ENCODE peak calls at places on chromosome 20, in ten cellular contexts. F is body of pancreas, D is cardiac fibroblast, Z is GM23338, E is WTC11, S is fibroblast of villous mesenchyme, N is GM10248, C is fibroblast of lung, Q is DND-41, W is HL-60. U is an unnamed sample.

GRCh38 chr20:64149809-64150560 is 14.3 kb upstream of the MYT1 start:
- DNase-seq in F (no peak), D (no peak), Z (no peak), E (peak), S (no peak), N (no peak), C (no peak), Q (no peak), W (no peak), U (no peak)

GRCh38 chr20:23658989-23659609 is 21.3 kb upstream of the CST3 start:
- DNase-seq in F (no peak), D (no peak), Z (no peak), E (no peak), S (no peak), N (no peak), C (no peak), Q (no peak), W (no peak), U (no peak)

GRCh38 chr20:17871181-17871580 is 97.4 kb downstream of the SNX5 start:
- DNase-seq in F (no peak), D (peak), Z (peak), E (no peak), S (peak), N (no peak), C (no peak), Q (no peak), W (no peak), U (no peak)

GRCh38 chr20:42857446-42857845 is 332.3 kb downstream of the PTPRT start:
- DNase-seq in F (no peak), D (no peak), Z (no peak), E (no peak), S (no peak), N (no peak), C (no peak), Q (no peak), W (no peak), U (no peak)

GRCh38 chr20:43379239-43379917 is 78.3 kb upstream of the SRSF6 start:
- DNase-seq in F (no peak), D (peak), Z (no peak), E (no peak), S (peak), N (no peak), C (peak), Q (no peak), W (no peak), U (peak)

GRCh38 chr20:367486-367887 is 13.1 kb upstream of the TRIB3 start:
- DNase-seq in F (no peak), D (no peak), Z (no peak), E (no peak), S (no peak), N (no peak), C (no peak), Q (no peak), W (no peak), U (no peak)

GRCh38 chr20:33163856-33164762 is 3.9 kb upstream of the BPIFA2 start:
- DNase-seq in F (no peak), D (no peak), Z (no peak), E (no peak), S (no peak), N (no peak), C (no peak), Q (no peak), W (no peak), U (no peak)

GRCh38 chr20:37562695-37563480 is 35.2 kb upstream of the BLCAP start:
- DNase-seq in F (no peak), D (no peak), Z (no peak), E (no peak), S (no peak), N (no peak), C (no peak), Q (no peak), W (no peak), U (no peak)

GRCh38 chr20:1300083-1300840 is 28.7 kb downstream of the SDCBP2 start:
- DNase-seq in F (no peak), D (no peak), Z (no peak), E (no peak), S (no peak), N (no peak), C (no peak), Q (no peak), W (no peak), U (no peak)

GRCh38 chr20:57664476-57664875 is 44.2 kb upstream of the ZBP1 start:
- DNase-seq in F (no peak), D (no peak), Z (no peak), E (peak), S (no peak), N (no peak), C (no peak), Q (no peak), W (no peak), U (no peak)

GRCh38 chr20:1945134-1945618 is 48.7 kb downstream of the PDYN start:
- DNase-seq in F (peak), D (peak), Z (no peak), E (no peak), S (peak), N (no peak), C (peak), Q (no peak), W (peak), U (peak)

GRCh38 chr20:51388756-51389542 is 153.6 kb downstream of the NFATC2 start:
- DNase-seq in F (no peak), D (peak), Z (no peak), E (no peak), S (no peak), N (no peak), C (no peak), Q (no peak), W (no peak), U (no peak)

GRCh38 chr20:59783020-59784010 is 150.1 kb downstream of the SYCP2 start:
- DNase-seq in F (peak), D (peak), Z (peak), E (peak), S (peak), N (peak), C (peak), Q (peak), W (peak), U (no peak)

GRCh38 chr20:33445881-33446615 is 2.5 kb upstream of the SNTA1 start:
- DNase-seq in F (no peak), D (no peak), Z (no peak), E (no peak), S (no peak), N (no peak), C (no peak), Q (no peak), W (no peak), U (no peak)

GRCh38 chr20:62921119-62921687 is 5.1 kb downstream of the DIDO1 start:
- DNase-seq in F (peak), D (peak), Z (peak), E (peak), S (peak), N (peak), C (peak), Q (peak), W (peak), U (no peak)

GRCh38 chr20:48398506-48399449 is 429.0 kb downstream of the PREX1 start:
- DNase-seq in F (no peak), D (no peak), Z (no peak), E (no peak), S (no peak), N (no peak), C (no peak), Q (peak), W (no peak), U (no peak)

GRCh38 chr20:62999580-62999979 is 7.2 kb downstream of the BHLHE23 start:
- DNase-seq in F (no peak), D (no peak), Z (no peak), E (no peak), S (no peak), N (no peak), C (no peak), Q (no peak), W (peak), U (no peak)

GRCh38 chr20:54284928-54285704 is 77.2 kb downstream of the PFDN4 start:
- DNase-seq in F (no peak), D (no peak), Z (no peak), E (no peak), S (no peak), N (no peak), C (no peak), Q (no peak), W (no peak), U (no peak)

GRCh38 chr20:31594558-31595379 is 10.3 kb upstream of the ID1 start:
- DNase-seq in F (no peak), D (peak), Z (peak), E (peak), S (no peak), N (no peak), C (no peak), Q (no peak), W (no peak), U (no peak)

GRCh38 chr20:63022501-63022900 is 15.7 kb upstream of the BHLHE23 start:
- DNase-seq in F (no peak), D (no peak), Z (peak), E (peak), S (no peak), N (no peak), C (no peak), Q (no peak), W (no peak), U (no peak)

GRCh38 chr20:3446779-3447178 is 24.0 kb upstream of the ATRN start:
- DNase-seq in F (no peak), D (no peak), Z (peak), E (no peak), S (no peak), N (no peak), C (no peak), Q (no peak), W (no peak), U (no peak)

GRCh38 chr20:40134176-40134575 is 554.9 kb downstream of the MAFB start:
- DNase-seq in F (no peak), D (no peak), Z (no peak), E (no peak), S (no peak), N (no peak), C (no peak), Q (no peak), W (no peak), U (no peak)

GRCh38 chr20:23671479-23671878 is 17.4 kb downstream of the CST4 start:
- DNase-seq in F (no peak), D (no peak), Z (no peak), E (no peak), S (no peak), N (no peak), C (no peak), Q (no peak), W (no peak), U (no peak)

GRCh38 chr20:49665796-49666195 is 47.9 kb downstream of the B4GALT5 start:
- DNase-seq in F (no peak), D (no peak), Z (no peak), E (no peak), S (no peak), N (no peak), C (no peak), Q (no peak), W (no peak), U (no peak)

GRCh38 chr20:60138263-60139127 is 180.3 kb downstream of the CDH26 start:
- DNase-seq in F (peak), D (no peak), Z (no peak), E (no peak), S (peak), N (peak), C (peak), Q (no peak), W (peak), U (peak)

GRCh38 chr20:4384961-4385360 is 336.7 kb upstream of the PRND start:
- DNase-seq in F (no peak), D (no peak), Z (peak), E (no peak), S (no peak), N (no peak), C (no peak), Q (no peak), W (no peak), U (no peak)

GRCh38 chr20:699811-700338 is 24.3 kb upstream of the SCRT2 start:
- DNase-seq in F (no peak), D (no peak), Z (peak), E (peak), S (no peak), N (no peak), C (no peak), Q (no peak), W (no peak), U (no peak)

GRCh38 chr20:56400001-56400640 is 7.7 kb downstream of the CSTF1 start:
- DNase-seq in F (peak), D (peak), Z (peak), E (peak), S (peak), N (peak), C (peak), Q (peak), W (peak), U (peak)

GRCh38 chr20:63639093-63639860 is 12.4 kb upstream of the GMEB2 start:
- DNase-seq in F (no peak), D (no peak), Z (no peak), E (no peak), S (no peak), N (no peak), C (no peak), Q (peak), W (no peak), U (no peak)

GRCh38 chr20:18421608-18422007 is 45.2 kb downstream of the DZANK1 start:
- DNase-seq in F (no peak), D (no peak), Z (no peak), E (no peak), S (no peak), N (no peak), C (no peak), Q (no peak), W (no peak), U (no peak)

GRCh38 chr20:3572151-3572550 is 91.0 kb downstream of the GFRA4 start:
- DNase-seq in F (no peak), D (peak), Z (no peak), E (no peak), S (no peak), N (no peak), C (no peak), Q (no peak), W (no peak), U (no peak)

GRCh38 chr20:12970372-12970821 is 38.4 kb upstream of the SPTLC3 start:
- DNase-seq in F (no peak), D (peak), Z (peak), E (no peak), S (peak), N (peak), C (peak), Q (peak), W (no peak), U (peak)

GRCh38 chr20:56429941-56430340 is 17.9 kb downstream of the CASS4 start:
- DNase-seq in F (no peak), D (no peak), Z (no peak), E (no peak), S (no peak), N (no peak), C (no peak), Q (no peak), W (no peak), U (no peak)

GRCh38 chr20:2537101-2537500 is 728 bp downstream of the TMC2 start:
- DNase-seq in F (no peak), D (no peak), Z (no peak), E (no peak), S (no peak), N (no peak), C (no peak), Q (no peak), W (no peak), U (no peak)

GRCh38 chr20:1119128-1119505 is 715 bp downstream of the PSMF1 start:
- DNase-seq in F (no peak), D (no peak), Z (no peak), E (no peak), S (no peak), N (no peak), C (no peak), Q (peak), W (no peak), U (no peak)

GRCh38 chr20:34472246-34472925 is 43.8 kb upstream of the DYNLRB1 start:
- DNase-seq in F (no peak), D (peak), Z (no peak), E (no peak), S (peak), N (no peak), C (peak), Q (no peak), W (no peak), U (peak)

GRCh38 chr20:34475979-34476736 is 40.1 kb upstream of the DYNLRB1 start:
- DNase-seq in F (peak), D (peak), Z (peak), E (peak), S (peak), N (peak), C (peak), Q (no peak), W (peak), U (no peak)

GRCh38 chr20:34468956-34469355 is 47.3 kb upstream of the DYNLRB1 start:
- DNase-seq in F (no peak), D (no peak), Z (no peak), E (no peak), S (no peak), N (no peak), C (no peak), Q (no peak), W (no peak), U (no peak)

DNA sequence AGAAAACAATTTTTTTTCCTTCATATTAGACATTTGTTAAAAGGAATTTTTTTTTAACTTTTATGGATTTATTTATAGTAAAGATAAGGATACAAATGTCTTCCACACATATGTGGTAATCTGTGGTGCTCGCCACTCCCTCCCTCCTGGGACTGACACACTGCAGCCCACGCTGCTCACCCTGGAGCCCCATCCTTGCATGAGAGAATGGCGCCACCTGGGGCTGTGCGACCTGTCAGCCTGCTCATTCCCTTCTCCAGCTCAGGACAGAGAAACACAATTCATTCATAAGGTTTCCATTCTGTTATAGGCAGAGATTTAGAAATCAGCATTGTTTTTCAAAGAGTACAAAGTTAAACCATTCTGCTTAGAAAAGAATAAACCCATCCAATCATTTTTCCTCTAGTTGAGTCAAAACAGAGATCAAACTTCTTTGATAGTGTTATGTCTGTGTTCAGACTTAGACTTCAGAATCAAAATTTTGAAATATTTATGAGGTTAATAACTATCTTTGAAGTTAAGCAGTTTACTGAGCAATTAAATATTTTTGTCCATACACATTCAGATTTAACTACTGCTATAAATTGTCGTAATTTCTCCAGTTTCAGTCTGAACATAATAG is 42.8 kb upstream of the DYNLRB1 start:
- DNase-seq in F (no peak), D (peak), Z (peak), E (peak), S (peak), N (peak), C (peak), Q (peak), W (peak), U (peak)
- TF ChIP-seq CTCF in F (no peak), D (peak), Z (peak), E (no peak), S (peak), N (peak), C (peak), Q (peak), W (no peak), U (peak)

GRCh38 chr20:25532015-25532751 is 53.1 kb downstream of the NINL start:
- DNase-seq in F (no peak), D (no peak), Z (peak), E (peak), S (no peak), N (no peak), C (no peak), Q (no peak), W (no peak), U (no peak)
- TF ChIP-seq CTCF in F (no peak), D (no peak), Z (peak), E (no peak), S (no peak), N (no peak), C (peak), Q (no peak), W (no peak), U (no peak)

GRCh38 chr20:8255945-8256632 is 124.0 kb downstream of the PLCB1 start:
- DNase-seq in F (no peak), D (no peak), Z (no peak), E (no peak), S (no peak), N (no peak), C (no peak), Q (no peak), W (no peak), U (no peak)
- TF ChIP-seq CTCF in F (no peak), D (no peak), Z (no peak), E (no peak), S (no peak), N (no peak), C (no peak), Q (no peak), W (no peak), U (no peak)

GRCh38 chr20:10047427-10047826 is 12.6 kb downstream of the ANKEF1 start:
- DNase-seq in F (no peak), D (peak), Z (peak), E (peak), S (no peak), N (no peak), C (peak), Q (no peak), W (no peak), U (no peak)

DNA sequence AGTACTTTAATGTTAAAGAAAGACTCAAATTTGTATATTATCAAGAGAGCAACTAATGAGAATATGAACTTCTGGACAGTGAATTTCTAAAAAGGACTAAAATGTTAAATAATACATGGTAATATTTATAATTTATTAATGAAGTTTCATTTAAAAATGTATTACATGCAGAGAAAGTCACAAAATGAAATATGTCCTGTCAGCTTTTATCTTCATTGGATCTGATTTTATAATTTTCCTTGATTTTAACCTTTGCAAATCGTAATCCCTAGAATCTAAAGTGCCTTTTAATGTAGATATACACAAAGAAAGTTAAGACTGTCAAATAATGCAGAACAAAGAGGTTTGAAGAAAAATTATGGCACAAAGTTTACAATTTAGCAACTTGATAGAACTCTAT is 16.4 kb downstream of the ANKEF1 start:
- DNase-seq in F (no peak), D (no peak), Z (no peak), E (no peak), S (no peak), N (no peak), C (no peak), Q (no peak), W (no peak), U (no peak)
- TF ChIP-seq CTCF in F (no peak), D (no peak), Z (no peak), E (no peak), S (no peak), N (no peak), C (no peak), Q (no peak), W (no peak), U (no peak)

DNA sequence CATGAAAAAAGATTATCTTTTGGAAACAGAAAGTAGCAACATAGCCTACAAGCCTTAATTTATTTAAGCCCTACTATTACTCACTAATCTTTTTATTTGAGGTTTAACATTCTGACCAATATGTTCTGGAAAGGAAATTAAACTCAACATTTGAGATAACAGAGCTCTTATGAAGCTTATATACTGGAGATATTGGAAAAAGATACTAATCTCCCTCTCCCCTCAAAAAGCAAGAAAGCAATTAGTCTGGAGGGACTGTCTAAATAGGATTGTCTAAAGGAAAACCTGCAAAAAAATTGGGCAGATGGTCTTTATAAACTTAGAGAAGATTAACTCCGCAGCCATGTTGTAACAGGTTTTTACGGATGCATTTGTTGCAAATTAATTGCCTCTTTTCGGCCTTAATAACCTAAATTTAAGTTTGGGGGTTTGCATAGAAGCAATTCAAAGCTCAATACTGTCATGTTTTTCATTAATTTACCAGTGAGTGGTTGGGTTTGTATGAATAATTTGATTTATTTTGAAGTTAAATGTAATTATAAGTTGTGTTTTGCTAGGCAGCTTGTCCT is 79.1 kb downstream of the SHLD1 start:
- DNase-seq in F (no peak), D (no peak), Z (no peak), E (no peak), S (no peak), N (no peak), C (no peak), Q (no peak), W (no peak), U (no peak)
- TF ChIP-seq CTCF in F (no peak), D (no peak), Z (no peak), E (no peak), S (no peak), N (no peak), C (no peak), Q (no peak), W (no peak), U (no peak)

GRCh38 chr20:20864346-20865096 is 152.1 kb upstream of the RALGAPA2 start:
- DNase-seq in F (no peak), D (peak), Z (peak), E (no peak), S (peak), N (no peak), C (no peak), Q (no peak), W (no peak), U (no peak)
- TF ChIP-seq CTCF in F (no peak), D (no peak), Z (peak), E (no peak), S (peak), N (no peak), C (no peak), Q (peak), W (no peak), U (peak)